ENCODE peak calls at places on chromosomes 7 and 10, in seven cellular contexts. One of them, this sample, is unnamed.

GRCh38 chr7:8214162-8214897 is 47.6 kb downstream of the ICA1 start:
- DNase-seq in HCT116: no peak
- DNase-seq in HEK293T: no peak
- DNase-seq in K562: no peak
- DNase-seq in WTC11: no peak
- DNase-seq in HepG2: no peak
- DNase-seq in H1: no peak
- DNase-seq in this sample: no peak

GRCh38 chr10:79146611-79147130 is 77.9 kb downstream of the ZMIZ1 start:
- DNase-seq in HCT116: no peak
- DNase-seq in HEK293T: no peak
- DNase-seq in K562: no peak
- DNase-seq in WTC11: no peak
- DNase-seq in HepG2: no peak
- DNase-seq in H1: no peak
- DNase-seq in this sample: no peak

GRCh38 chr10:5835446-5836095 is 22.3 kb upstream of the GDI2 start:
- DNase-seq in HCT116: no peak
- DNase-seq in HEK293T: no peak
- DNase-seq in K562: peak; percentile 22
- DNase-seq in WTC11: no peak
- DNase-seq in HepG2: no peak
- DNase-seq in H1: no peak
- DNase-seq in this sample: no peak

GRCh38 chr10:21506351-21506750 is 19.1 kb downstream of the SKIDA1 start:
- DNase-seq in HCT116: no peak
- DNase-seq in HEK293T: no peak
- DNase-seq in K562: no peak
- DNase-seq in WTC11: no peak
- DNase-seq in HepG2: no peak
- DNase-seq in H1: no peak
- DNase-seq in this sample: no peak

GRCh38 chr7:1944619-1945210 is 274.6 kb downstream of the ELFN1 start:
- DNase-seq in HCT116: no peak
- DNase-seq in HEK293T: no peak
- DNase-seq in K562: no peak
- DNase-seq in WTC11: no peak
- DNase-seq in HepG2: no peak
- DNase-seq in H1: no peak
- DNase-seq in this sample: no peak

GRCh38 chr7:123966936-123967335 is 41.9 kb downstream of the SPAM1 start:
- DNase-seq in HCT116: no peak
- DNase-seq in HEK293T: no peak
- DNase-seq in K562: no peak
- DNase-seq in WTC11: no peak
- DNase-seq in HepG2: no peak
- DNase-seq in H1: no peak
- DNase-seq in this sample: no peak

GRCh38 chr7:87499494-87499893 is 24.0 kb upstream of the ABCB4 start:
- DNase-seq in HCT116: no peak
- DNase-seq in HEK293T: no peak
- DNase-seq in K562: no peak
- DNase-seq in WTC11: no peak
- DNase-seq in HepG2: no peak
- DNase-seq in H1: no peak
- DNase-seq in this sample: no peak

GRCh38 chr7:74269757-74270277 is 15.6 kb upstream of the RFC2 start:
- DNase-seq in HCT116: peak; percentile 76
- DNase-seq in HEK293T: peak; percentile 72
- DNase-seq in K562: peak; percentile 71
- DNase-seq in WTC11: peak; percentile 82
- DNase-seq in HepG2: peak; percentile 70
- DNase-seq in H1: no peak
- DNase-seq in this sample: peak; percentile 74

GRCh38 chr10:21293518-21294356 is 231.7 kb downstream of the SKIDA1 start:
- DNase-seq in HCT116: no peak
- DNase-seq in HEK293T: no peak
- DNase-seq in K562: no peak
- DNase-seq in WTC11: peak; percentile 30
- DNase-seq in HepG2: no peak
- DNase-seq in H1: no peak
- DNase-seq in this sample: no peak

GRCh38 chr10:69318997-69319727 is 40.9 kb downstream of the HK1 start:
- DNase-seq in HCT116: no peak
- DNase-seq in HEK293T: no peak
- DNase-seq in K562: peak; percentile 64
- DNase-seq in WTC11: no peak
- DNase-seq in HepG2: no peak
- DNase-seq in H1: no peak
- DNase-seq in this sample: no peak

GRCh38 chr10:2054728-2055127 is 317.4 kb upstream of the ADARB2 start:
- DNase-seq in HCT116: no peak
- DNase-seq in HEK293T: no peak
- DNase-seq in K562: no peak
- DNase-seq in WTC11: no peak
- DNase-seq in HepG2: no peak
- DNase-seq in H1: no peak
- DNase-seq in this sample: no peak

GRCh38 chr10:105041956-105042355 is 400.9 kb downstream of the SORCS3 start:
- DNase-seq in HCT116: no peak
- DNase-seq in HEK293T: no peak
- DNase-seq in K562: no peak
- DNase-seq in WTC11: no peak
- DNase-seq in HepG2: no peak
- DNase-seq in H1: no peak
- DNase-seq in this sample: no peak

GRCh38 chr7:40569326-40569725 is 434.5 kb downstream of the SUGCT start:
- DNase-seq in HCT116: no peak
- DNase-seq in HEK293T: no peak
- DNase-seq in K562: no peak
- DNase-seq in WTC11: no peak
- DNase-seq in HepG2: no peak
- DNase-seq in H1: peak; percentile 13
- DNase-seq in this sample: no peak

GRCh38 chr10:28806951-28807759 is 129.8 kb downstream of the BAMBI start:
- DNase-seq in HCT116: no peak
- DNase-seq in HEK293T: no peak
- DNase-seq in K562: peak; percentile 70
- DNase-seq in WTC11: no peak
- DNase-seq in HepG2: no peak
- DNase-seq in H1: no peak
- DNase-seq in this sample: no peak

GRCh38 chr7:31747553-31747952 is 60.5 kb downstream of the PPP1R17 start:
- DNase-seq in HCT116: no peak
- DNase-seq in HEK293T: no peak
- DNase-seq in K562: no peak
- DNase-seq in WTC11: no peak
- DNase-seq in HepG2: no peak
- DNase-seq in H1: no peak
- DNase-seq in this sample: no peak

GRCh38 chr10:73807471-73807870 is 3.9 kb downstream of the NDST2 start:
- DNase-seq in HCT116: no peak
- DNase-seq in HEK293T: no peak
- DNase-seq in K562: no peak
- DNase-seq in WTC11: no peak
- DNase-seq in HepG2: no peak
- DNase-seq in H1: no peak
- DNase-seq in this sample: no peak

GRCh38 chr10:6580279-6581029 is 378 bp upstream of the PRKCQ start:
- DNase-seq in HCT116: peak; percentile 22
- DNase-seq in HEK293T: peak; percentile 86
- DNase-seq in K562: peak; percentile 84
- DNase-seq in WTC11: peak; percentile 81
- DNase-seq in HepG2: peak; percentile 53
- DNase-seq in H1: peak; percentile 44
- DNase-seq in this sample: no peak

GRCh38 chr10:1007583-1007982 is 18.1 kb downstream of the IDI2 start:
- DNase-seq in HCT116: no peak
- DNase-seq in HEK293T: no peak
- DNase-seq in K562: no peak
- DNase-seq in WTC11: no peak
- DNase-seq in HepG2: no peak
- DNase-seq in H1: no peak
- DNase-seq in this sample: no peak

GRCh38 chr7:4196121-4196819 is 485.8 kb upstream of the FOXK1 start:
- DNase-seq in HCT116: no peak
- DNase-seq in HEK293T: no peak
- DNase-seq in K562: no peak
- DNase-seq in WTC11: no peak
- DNase-seq in HepG2: no peak
- DNase-seq in H1: no peak
- DNase-seq in this sample: no peak

GRCh38 chr7:131556055-131556911 is at the start of gene PODXL:
- DNase-seq in HCT116: no peak
- DNase-seq in HEK293T: peak; percentile 86
- DNase-seq in K562: peak; percentile 95
- DNase-seq in WTC11: peak; percentile 79
- DNase-seq in HepG2: no peak
- DNase-seq in H1: no peak
- DNase-seq in this sample: no peak

DNA sequence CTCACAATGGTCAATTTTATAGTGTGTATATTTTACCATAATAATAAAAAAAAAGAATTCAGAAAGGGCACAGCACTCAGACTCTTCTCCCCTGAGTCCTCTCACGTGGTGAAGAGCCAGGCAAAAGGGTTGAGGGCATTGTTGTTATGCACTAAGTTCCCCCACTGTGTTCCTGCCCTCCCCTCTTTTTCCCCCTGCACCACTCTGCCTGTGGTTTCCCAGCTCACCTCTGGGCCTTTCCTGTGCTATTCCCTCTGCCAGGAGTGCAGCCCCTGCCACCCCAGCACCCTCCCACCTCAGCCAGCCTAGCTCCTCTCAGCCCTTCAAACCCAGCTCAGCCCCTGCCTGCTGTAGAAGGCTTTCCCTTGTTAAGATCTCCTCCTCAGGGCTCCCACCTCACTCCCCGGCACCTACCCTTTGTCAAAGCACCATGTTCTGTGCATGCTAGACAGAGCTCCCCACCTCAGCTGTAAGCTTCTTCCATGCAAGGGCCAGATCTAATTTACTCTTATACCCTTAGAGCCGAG is 108.5 kb downstream of the KCNMA1 start:
- DNase-seq in HCT116: no peak
- DNase-seq in HEK293T: no peak
- DNase-seq in K562: no peak
- DNase-seq in WTC11: no peak
- DNase-seq in HepG2: no peak
- DNase-seq in H1: no peak
- DNase-seq in this sample: no peak
- TF ChIP-seq SP1 in HCT116: no peak
- TF ChIP-seq SP1 in HEK293T: no peak
- TF ChIP-seq SP1 in K562: no peak
- TF ChIP-seq SP1 in WTC11: no peak
- TF ChIP-seq SP1 in HepG2: no peak
- TF ChIP-seq SP1 in H1: no peak
- TF ChIP-seq SP1 in this sample: no peak

DNA sequence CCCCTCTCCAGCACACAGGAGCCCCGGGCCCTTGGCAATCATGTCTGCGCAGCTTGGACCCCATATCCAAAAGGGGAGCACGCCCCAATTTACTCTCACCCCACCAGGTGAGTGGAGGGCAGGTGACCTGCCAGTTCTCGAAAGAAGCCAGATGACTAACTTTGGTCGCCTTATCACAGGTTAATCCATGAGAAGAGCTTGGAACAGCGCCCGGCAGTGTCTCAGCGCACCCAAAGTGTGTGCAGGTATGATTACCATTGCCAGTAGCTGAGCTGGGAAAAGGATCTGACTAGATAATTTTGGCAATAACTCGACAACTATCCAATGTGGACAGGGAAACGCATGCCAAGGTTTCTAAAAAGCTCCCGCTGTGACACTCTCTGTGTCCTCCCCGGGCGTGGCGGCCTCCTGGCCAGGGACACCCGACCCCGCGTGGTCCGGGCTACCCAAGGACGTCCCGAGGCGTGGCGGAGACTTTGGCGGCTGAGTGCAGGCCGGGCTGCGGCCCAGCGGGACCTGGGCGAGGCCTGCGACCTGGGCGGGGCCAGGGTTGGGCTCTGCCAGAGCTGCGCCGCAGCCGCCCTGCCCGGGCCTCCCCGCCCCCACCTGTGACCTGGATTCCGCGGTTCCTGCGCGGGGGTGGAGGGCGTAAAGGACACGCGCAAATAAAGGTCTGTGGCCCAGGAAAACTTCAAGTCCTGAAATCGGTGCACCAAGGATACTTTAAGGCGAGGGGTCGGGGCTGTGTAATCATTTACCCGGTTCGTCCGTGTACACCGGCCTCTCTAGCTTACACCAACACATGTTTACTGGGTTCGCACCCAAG is 13.7 kb upstream of the WAPL start:
- DNase-seq in HCT116: peak; percentile 31
- DNase-seq in HEK293T: no peak
- DNase-seq in K562: peak; percentile 86
- DNase-seq in WTC11: peak; percentile 75
- DNase-seq in HepG2: peak; percentile 38
- DNase-seq in H1: no peak
- DNase-seq in this sample: no peak
- TF ChIP-seq SP1 in HCT116: peak; percentile 46
- TF ChIP-seq SP1 in HEK293T: no peak
- TF ChIP-seq SP1 in K562: no peak
- TF ChIP-seq SP1 in WTC11: peak; percentile 75
- TF ChIP-seq SP1 in HepG2: no peak
- TF ChIP-seq SP1 in H1: no peak
- TF ChIP-seq SP1 in this sample: no peak

DNA sequence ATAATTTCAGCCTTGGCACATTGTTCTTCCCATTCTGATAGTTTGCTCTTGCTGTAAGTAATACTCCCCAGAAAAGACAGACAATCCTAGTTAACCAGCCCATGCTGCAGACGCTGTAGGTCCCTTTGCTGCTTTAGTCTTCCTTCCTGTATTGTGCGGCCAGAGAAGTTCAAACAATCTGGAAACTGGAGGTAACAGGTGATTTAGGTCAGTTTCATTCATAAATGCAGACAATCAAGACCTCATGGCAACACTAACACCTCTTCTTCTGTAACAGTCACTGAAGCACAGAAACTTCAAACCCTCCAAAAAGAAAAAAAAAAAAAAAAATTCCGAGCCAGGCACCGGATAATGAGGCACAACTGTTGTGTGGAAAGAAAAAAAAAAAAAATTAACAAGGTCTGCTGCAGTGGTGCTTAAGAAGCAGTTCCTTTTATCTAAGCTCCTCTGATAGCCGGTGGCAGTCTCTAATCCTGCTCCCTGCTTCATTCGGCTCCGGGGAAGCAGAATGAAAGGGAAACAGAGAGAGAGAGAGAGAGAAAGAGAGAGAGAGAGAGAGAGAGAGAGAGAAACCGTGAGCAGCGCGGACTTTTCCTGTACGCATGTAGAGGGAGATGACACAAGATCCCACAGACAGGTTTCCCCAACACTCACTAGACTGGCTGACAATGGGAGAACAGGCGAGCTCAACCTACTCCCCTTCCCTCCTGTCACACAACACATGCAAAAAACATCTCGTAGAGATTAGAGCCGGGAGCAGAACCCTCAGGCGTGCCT is at the start of gene SEMA3A:
- DNase-seq in HCT116: peak; percentile 48
- DNase-seq in HEK293T: peak; percentile 52
- DNase-seq in K562: no peak
- DNase-seq in WTC11: peak; percentile 20
- DNase-seq in HepG2: peak; percentile 8
- DNase-seq in H1: no peak
- DNase-seq in this sample: no peak
- TF ChIP-seq SP1 in HCT116: peak; percentile 13
- TF ChIP-seq SP1 in HEK293T: no peak
- TF ChIP-seq SP1 in K562: no peak
- TF ChIP-seq SP1 in WTC11: no peak
- TF ChIP-seq SP1 in HepG2: no peak
- TF ChIP-seq SP1 in H1: no peak
- TF ChIP-seq SP1 in this sample: no peak

GRCh38 chr7:128836729-128837348 is 6.6 kb downstream of the FLNC start:
- DNase-seq in HCT116: no peak
- DNase-seq in HEK293T: no peak
- DNase-seq in K562: no peak
- DNase-seq in WTC11: no peak
- DNase-seq in HepG2: no peak
- DNase-seq in H1: no peak
- DNase-seq in this sample: no peak
- TF ChIP-seq SP1 in HCT116: no peak
- TF ChIP-seq SP1 in HEK293T: no peak
- TF ChIP-seq SP1 in K562: no peak
- TF ChIP-seq SP1 in WTC11: no peak
- TF ChIP-seq SP1 in HepG2: no peak
- TF ChIP-seq SP1 in H1: no peak
- TF ChIP-seq SP1 in this sample: no peak